ENCODE peak calls at places on chromosomes 5 and 9, in six cellular contexts. One of them, this sample, is unnamed.

GRCh38 chr5:175800656-175801081 is 70.7 kb upstream of the CPLX2 start:
- DNase-seq in stimulated activated CD4-positive, alpha-beta T cell treated with anti-CD3 and anti-CD28 coated beads, Interleukin-2, amount 100 ng/mL, for 48 hours: no peak
- DNase-seq in colonic mucosa: no peak
- DNase-seq in GM12891: no peak
- DNase-seq in astrocyte of the hippocampus: peak; percentile 17
- DNase-seq in fibroblast of pulmonary artery: no peak
- DNase-seq in this sample: no peak

GRCh38 chr9:112434487-112434886 is 52.1 kb upstream of the KIAA1958 start:
- DNase-seq in GM12891: no peak
- DNase-seq in stimulated activated CD4-positive, alpha-beta T cell treated with anti-CD3 and anti-CD28 coated beads, Interleukin-2, amount 100 ng/mL, for 48 hours: no peak
- DNase-seq in astrocyte of the hippocampus: no peak
- DNase-seq in fibroblast of pulmonary artery: no peak
- DNase-seq in colonic mucosa: no peak
- DNase-seq in this sample: no peak

GRCh38 chr9:96581823-96582598 is 37.6 kb downstream of the CDC14B start:
- DNase-seq in colonic mucosa: no peak
- DNase-seq in fibroblast of pulmonary artery: no peak
- DNase-seq in GM12891: no peak
- DNase-seq in stimulated activated CD4-positive, alpha-beta T cell treated with anti-CD3 and anti-CD28 coated beads, Interleukin-2, amount 100 ng/mL, for 48 hours: no peak
- DNase-seq in astrocyte of the hippocampus: no peak
- DNase-seq in this sample: no peak

GRCh38 chr5:59358497-59358896 is 535.0 kb downstream of the PDE4D start:
- DNase-seq in colonic mucosa: peak; percentile 29
- DNase-seq in stimulated activated CD4-positive, alpha-beta T cell treated with anti-CD3 and anti-CD28 coated beads, Interleukin-2, amount 100 ng/mL, for 48 hours: no peak
- DNase-seq in fibroblast of pulmonary artery: peak; percentile 78
- DNase-seq in GM12891: no peak
- DNase-seq in astrocyte of the hippocampus: peak; percentile 14
- DNase-seq in this sample: no peak

GRCh38 chr5:119083679-119084078 is 12.8 kb downstream of the DMXL1 start:
- DNase-seq in stimulated activated CD4-positive, alpha-beta T cell treated with anti-CD3 and anti-CD28 coated beads, Interleukin-2, amount 100 ng/mL, for 48 hours: no peak
- DNase-seq in colonic mucosa: no peak
- DNase-seq in GM12891: no peak
- DNase-seq in fibroblast of pulmonary artery: no peak
- DNase-seq in astrocyte of the hippocampus: no peak
- DNase-seq in this sample: no peak

GRCh38 chr9:92538541-92538940 is 2.8 kb upstream of the ECM2 start:
- DNase-seq in colonic mucosa: no peak
- DNase-seq in GM12891: no peak
- DNase-seq in astrocyte of the hippocampus: peak; percentile 64
- DNase-seq in fibroblast of pulmonary artery: peak; percentile 16
- DNase-seq in stimulated activated CD4-positive, alpha-beta T cell treated with anti-CD3 and anti-CD28 coated beads, Interleukin-2, amount 100 ng/mL, for 48 hours: no peak
- DNase-seq in this sample: no peak

GRCh38 chr9:125949721-125950465 is 202.7 kb downstream of the PBX3 start:
- DNase-seq in GM12891: no peak
- DNase-seq in astrocyte of the hippocampus: no peak
- DNase-seq in fibroblast of pulmonary artery: no peak
- DNase-seq in colonic mucosa: no peak
- DNase-seq in stimulated activated CD4-positive, alpha-beta T cell treated with anti-CD3 and anti-CD28 coated beads, Interleukin-2, amount 100 ng/mL, for 48 hours: no peak
- DNase-seq in this sample: no peak

GRCh38 chr9:34929506-34930102 is 28.5 kb upstream of the PHF24 start:
- DNase-seq in fibroblast of pulmonary artery: peak; percentile 26
- DNase-seq in GM12891: peak; percentile 17
- DNase-seq in stimulated activated CD4-positive, alpha-beta T cell treated with anti-CD3 and anti-CD28 coated beads, Interleukin-2, amount 100 ng/mL, for 48 hours: peak; percentile 27
- DNase-seq in astrocyte of the hippocampus: peak; percentile 27
- DNase-seq in colonic mucosa: no peak
- DNase-seq in this sample: peak; percentile 52

GRCh38 chr5:139061274-139061673 is 136.9 kb downstream of the SIL1 start:
- DNase-seq in colonic mucosa: no peak
- DNase-seq in GM12891: no peak
- DNase-seq in astrocyte of the hippocampus: peak; percentile 82
- DNase-seq in fibroblast of pulmonary artery: peak; percentile 86
- DNase-seq in stimulated activated CD4-positive, alpha-beta T cell treated with anti-CD3 and anti-CD28 coated beads, Interleukin-2, amount 100 ng/mL, for 48 hours: no peak
- DNase-seq in this sample: peak; percentile 55

GRCh38 chr9:2494571-2494970 is 127.0 kb upstream of the VLDLR start:
- DNase-seq in stimulated activated CD4-positive, alpha-beta T cell treated with anti-CD3 and anti-CD28 coated beads, Interleukin-2, amount 100 ng/mL, for 48 hours: no peak
- DNase-seq in colonic mucosa: no peak
- DNase-seq in fibroblast of pulmonary artery: peak; percentile 71
- DNase-seq in GM12891: no peak
- DNase-seq in astrocyte of the hippocampus: peak; percentile 81
- DNase-seq in this sample: peak; percentile 3

GRCh38 chr5:99104538-99105132 is 175.8 kb upstream of the CHD1 start:
- DNase-seq in astrocyte of the hippocampus: peak; percentile 50
- DNase-seq in fibroblast of pulmonary artery: peak; percentile 57
- DNase-seq in colonic mucosa: no peak
- DNase-seq in GM12891: no peak
- DNase-seq in stimulated activated CD4-positive, alpha-beta T cell treated with anti-CD3 and anti-CD28 coated beads, Interleukin-2, amount 100 ng/mL, for 48 hours: no peak
- DNase-seq in this sample: peak; percentile 34

GRCh38 chr9:133612816-133613215 is 3.6 kb upstream of the FAM163B start:
- DNase-seq in stimulated activated CD4-positive, alpha-beta T cell treated with anti-CD3 and anti-CD28 coated beads, Interleukin-2, amount 100 ng/mL, for 48 hours: no peak
- DNase-seq in astrocyte of the hippocampus: no peak
- DNase-seq in GM12891: no peak
- DNase-seq in colonic mucosa: no peak
- DNase-seq in fibroblast of pulmonary artery: no peak
- DNase-seq in this sample: no peak

GRCh38 chr9:2026181-2026580 is 11.0 kb downstream of the SMARCA2 start:
- DNase-seq in fibroblast of pulmonary artery: no peak
- DNase-seq in colonic mucosa: no peak
- DNase-seq in astrocyte of the hippocampus: no peak
- DNase-seq in GM12891: no peak
- DNase-seq in stimulated activated CD4-positive, alpha-beta T cell treated with anti-CD3 and anti-CD28 coated beads, Interleukin-2, amount 100 ng/mL, for 48 hours: no peak
- DNase-seq in this sample: peak; percentile 36

GRCh38 chr9:98888794-98889495 is 54.8 kb upstream of the COL15A1 start:
- DNase-seq in astrocyte of the hippocampus: peak; percentile 57
- DNase-seq in colonic mucosa: no peak
- DNase-seq in fibroblast of pulmonary artery: no peak
- DNase-seq in GM12891: no peak
- DNase-seq in stimulated activated CD4-positive, alpha-beta T cell treated with anti-CD3 and anti-CD28 coated beads, Interleukin-2, amount 100 ng/mL, for 48 hours: no peak
- DNase-seq in this sample: no peak

GRCh38 chr9:75889577-75889976 is 896 bp upstream of the PCSK5 start:
- DNase-seq in astrocyte of the hippocampus: no peak
- DNase-seq in GM12891: no peak
- DNase-seq in stimulated activated CD4-positive, alpha-beta T cell treated with anti-CD3 and anti-CD28 coated beads, Interleukin-2, amount 100 ng/mL, for 48 hours: no peak
- DNase-seq in fibroblast of pulmonary artery: no peak
- DNase-seq in colonic mucosa: peak; percentile 67
- DNase-seq in this sample: peak; percentile 8

GRCh38 chr5:112862085-112862484 is 998 bp downstream of the SRP19 start:
- DNase-seq in astrocyte of the hippocampus: peak; percentile 13
- DNase-seq in GM12891: no peak
- DNase-seq in stimulated activated CD4-positive, alpha-beta T cell treated with anti-CD3 and anti-CD28 coated beads, Interleukin-2, amount 100 ng/mL, for 48 hours: no peak
- DNase-seq in colonic mucosa: no peak
- DNase-seq in fibroblast of pulmonary artery: no peak
- DNase-seq in this sample: peak; percentile 10

GRCh38 chr9:106621299-106621920 is 241.6 kb upstream of the ZNF462 start:
- DNase-seq in astrocyte of the hippocampus: peak; percentile 50
- DNase-seq in fibroblast of pulmonary artery: no peak
- DNase-seq in colonic mucosa: no peak
- DNase-seq in GM12891: no peak
- DNase-seq in stimulated activated CD4-positive, alpha-beta T cell treated with anti-CD3 and anti-CD28 coated beads, Interleukin-2, amount 100 ng/mL, for 48 hours: no peak
- DNase-seq in this sample: no peak

GRCh38 chr9:129021091-129021490 is 7.0 kb downstream of the SH3GLB2 start:
- DNase-seq in stimulated activated CD4-positive, alpha-beta T cell treated with anti-CD3 and anti-CD28 coated beads, Interleukin-2, amount 100 ng/mL, for 48 hours: no peak
- DNase-seq in GM12891: peak; percentile 71
- DNase-seq in fibroblast of pulmonary artery: no peak
- DNase-seq in astrocyte of the hippocampus: no peak
- DNase-seq in colonic mucosa: no peak
- DNase-seq in this sample: no peak

GRCh38 chr5:39140558-39141168 is 66.5 kb upstream of the RICTOR start:
- DNase-seq in GM12891: no peak
- DNase-seq in fibroblast of pulmonary artery: no peak
- DNase-seq in stimulated activated CD4-positive, alpha-beta T cell treated with anti-CD3 and anti-CD28 coated beads, Interleukin-2, amount 100 ng/mL, for 48 hours: no peak
- DNase-seq in astrocyte of the hippocampus: no peak
- DNase-seq in colonic mucosa: no peak
- DNase-seq in this sample: no peak

GRCh38 chr5:146463446-146463845 is 16.3 kb downstream of the TCERG1 start:
- DNase-seq in astrocyte of the hippocampus: no peak
- DNase-seq in GM12891: no peak
- DNase-seq in stimulated activated CD4-positive, alpha-beta T cell treated with anti-CD3 and anti-CD28 coated beads, Interleukin-2, amount 100 ng/mL, for 48 hours: no peak
- DNase-seq in fibroblast of pulmonary artery: no peak
- DNase-seq in colonic mucosa: peak; percentile 79
- DNase-seq in this sample: no peak

GRCh38 chr5:112957970-112958773 is 18.4 kb upstream of the DCP2 start:
- DNase-seq in GM12891: no peak
- DNase-seq in colonic mucosa: peak; percentile 44
- DNase-seq in stimulated activated CD4-positive, alpha-beta T cell treated with anti-CD3 and anti-CD28 coated beads, Interleukin-2, amount 100 ng/mL, for 48 hours: no peak
- DNase-seq in astrocyte of the hippocampus: peak; percentile 96
- DNase-seq in fibroblast of pulmonary artery: peak; percentile 91
- DNase-seq in this sample: peak; percentile 30

This sample was measured in lung microvascular endothelial cell.